ENCODE peak calls at places on chromosomes 2 and 18, in four cellular contexts. Y is WTC11, R is K562, K is HepG2. X is an unnamed sample.

GRCh38 chr2:2938481-2938880 is 439.1 kb downstream of the EIPR1 start:
- DNase-seq in R (no peak), Y (no peak), K (no peak), X (no peak)

GRCh38 chr2:109631741-109632140 is 17.6 kb downstream of the SOWAHC start:
- DNase-seq in K (no peak), Y (no peak), R (no peak), X (no peak)

GRCh38 chr2:145194671-145195070 is 674.8 kb upstream of the ZEB2 start:
- DNase-seq in R (no peak), Y (no peak), K (no peak), X (peak; percentile 45)

GRCh38 chr2:85577386-85578242 is at the start of gene VAMP8:
- DNase-seq in R (peak; percentile 74), K (peak; percentile 44), Y (peak; percentile 84), X (no peak)

GRCh38 chr2:218516614-218517013 is 51.5 kb downstream of the USP37 start:
- DNase-seq in Y (no peak), R (peak; percentile 31), K (peak; percentile 36), X (peak; percentile 11)

GRCh38 chr2:237754849-237755248 is 43.7 kb upstream of the RBM44 start:
- DNase-seq in K (no peak), R (no peak), Y (no peak), X (no peak)

GRCh38 chr2:42916394-42916793 is 124.0 kb upstream of the HAAO start:
- DNase-seq in K (no peak), Y (no peak), R (no peak), X (no peak)

GRCh38 chr18:33669589-33669988 is 91.6 kb downstream of the ASXL3 start:
- DNase-seq in Y (no peak), R (no peak), K (no peak), X (peak; percentile 26)

GRCh38 chr2:9000442-9000841 is 3.0 kb downstream of the MBOAT2 start:
- DNase-seq in Y (no peak), R (no peak), K (no peak), X (no peak)

GRCh38 chr2:172248381-172249173 is 145.9 kb upstream of the DLX2 start:
- DNase-seq in K (no peak), R (no peak), Y (no peak), X (no peak)

GRCh38 chr2:219344756-219345458 is 12.4 kb upstream of the RESP18 start:
- DNase-seq in R (no peak), K (no peak), Y (no peak), X (no peak)

GRCh38 chr2:237407734-237408133 is 6.2 kb downstream of the COL6A3 start:
- DNase-seq in K (no peak), R (no peak), Y (no peak), X (no peak)

GRCh38 chr18:7980136-7980535 is 413.0 kb downstream of the PTPRM start:
- DNase-seq in R (peak; percentile 19), K (peak; percentile 5), Y (peak; percentile 31), X (no peak)

GRCh38 chr2:165874445-165875039 is 79.0 kb downstream of the TTC21B start:
- DNase-seq in K (peak; percentile 72), Y (no peak), R (peak; percentile 36), X (peak; percentile 48)

GRCh38 chr2:3534251-3534814 is 15.0 kb upstream of the ADI1 start:
- DNase-seq in R (no peak), K (no peak), Y (no peak), X (no peak)

GRCh38 chr18:5872886-5873285 is 22.4 kb downstream of the TMEM200C start:
- DNase-seq in Y (no peak), K (no peak), R (no peak), X (no peak)

GRCh38 chr2:200353125-200353524 is 46.6 kb downstream of the SPATS2L start:
- DNase-seq in K (no peak), Y (no peak), R (no peak), X (no peak)

GRCh38 chr2:83584674-83585073 is 874.4 kb downstream of the SUCLG1 start:
- DNase-seq in K (no peak), Y (no peak), R (peak; percentile 5), X (no peak)

GRCh38 chr2:171247741-171248140 is 87.0 kb upstream of the TLK1 start:
- DNase-seq in R (no peak), K (no peak), Y (no peak), X (no peak)

GRCh38 chr2:238143239-238143951 is 4.9 kb downstream of the KLHL30 start:
- DNase-seq in Y (no peak), R (no peak), K (no peak), X (no peak)

GRCh38 chr18:9750606-9751304 is 42.7 kb downstream of the RAB31 start:
- DNase-seq in K (no peak), Y (no peak), R (no peak), X (no peak)

GRCh38 chr2:188598551-188598950 is 306.9 kb downstream of the GULP1 start:
- DNase-seq in Y (no peak), R (no peak), K (peak; percentile 51), X (no peak)

GRCh38 chr2:70141754-70142589 is 48.8 kb downstream of the C2orf42 start:
- DNase-seq in Y (peak; percentile 77), R (peak; percentile 81), K (peak; percentile 67), X (no peak)

GRCh38 chr2:217943379-217944321 is 59.1 kb downstream of the TNS1 start:
- DNase-seq in Y (peak; percentile 81), K (peak; percentile 71), R (peak; percentile 74), X (peak; percentile 83)

GRCh38 chr18:34131008-34131407 is 93.7 kb downstream of the NOL4 start:
- DNase-seq in Y (no peak), R (no peak), K (no peak), X (no peak)

GRCh38 chr2:218289639-218290315 is 2.5 kb downstream of the TMBIM1 start:
- DNase-seq in Y (no peak), R (no peak), K (peak; percentile 63), X (no peak)

GRCh38 chr2:183996825-183997823 is 601.2 kb upstream of the ZNF804A start:
- DNase-seq in R (no peak), K (no peak), Y (no peak), X (no peak)

GRCh38 chr2:20675701-20676352 is 8.9 kb downstream of the GDF7 start:
- DNase-seq in K (peak; percentile 78), R (no peak), Y (peak; percentile 60), X (no peak)

GRCh38 chr2:191321861-191322662 is 76.9 kb downstream of the MYO1B start:
- DNase-seq in Y (peak; percentile 71), R (no peak), K (no peak), X (peak; percentile 45)

GRCh38 chr2:31384351-31384750 is 30.2 kb downstream of the XDH start:
- DNase-seq in Y (no peak), R (no peak), K (no peak), X (no peak)

GRCh38 chr2:160225722-160226121 is 25.6 kb upstream of the ITGB6 start:
- DNase-seq in R (no peak), K (no peak), Y (no peak), X (no peak)

GRCh38 chr18:3037423-3037915 is 24.5 kb upstream of the LPIN2 start:
- DNase-seq in Y (no peak), R (peak; percentile 73), K (peak; percentile 98), X (no peak)

GRCh38 chr18:22830511-22830910 is 102.6 kb upstream of the RBBP8 start:
- DNase-seq in K (no peak), Y (no peak), R (no peak), X (no peak)

GRCh38 chr18:22829781-22830180 is 103.3 kb upstream of the RBBP8 start:
- DNase-seq in K (no peak), Y (no peak), R (no peak), X (no peak)

GRCh38 chr18:22827741-22828140 is 105.4 kb upstream of the RBBP8 start:
- DNase-seq in K (no peak), Y (no peak), R (no peak), X (no peak)

GRCh38 chr18:22828171-22828570 is 105.0 kb upstream of the RBBP8 start:
- DNase-seq in Y (no peak), R (no peak), K (no peak), X (no peak)

GRCh38 chr18:22831441-22831904 is 101.7 kb upstream of the RBBP8 start:
- DNase-seq in Y (no peak), R (no peak), K (peak; percentile 36), X (no peak)
- TF ChIP-seq ELF4 in Y (no peak), R (no peak), K (no peak), X (no peak)

GRCh38 chr18:27649621-27650020 is 464.5 kb upstream of the CHST9 start:
- DNase-seq in R (no peak), K (no peak), Y (no peak), X (no peak)

GRCh38 chr18:27645929-27646328 is 460.8 kb upstream of the CHST9 start:
- DNase-seq in Y (no peak), R (no peak), K (no peak), X (no peak)
- TF ChIP-seq ELF4 in Y (no peak), R (no peak), K (no peak), X (no peak)

DNA sequence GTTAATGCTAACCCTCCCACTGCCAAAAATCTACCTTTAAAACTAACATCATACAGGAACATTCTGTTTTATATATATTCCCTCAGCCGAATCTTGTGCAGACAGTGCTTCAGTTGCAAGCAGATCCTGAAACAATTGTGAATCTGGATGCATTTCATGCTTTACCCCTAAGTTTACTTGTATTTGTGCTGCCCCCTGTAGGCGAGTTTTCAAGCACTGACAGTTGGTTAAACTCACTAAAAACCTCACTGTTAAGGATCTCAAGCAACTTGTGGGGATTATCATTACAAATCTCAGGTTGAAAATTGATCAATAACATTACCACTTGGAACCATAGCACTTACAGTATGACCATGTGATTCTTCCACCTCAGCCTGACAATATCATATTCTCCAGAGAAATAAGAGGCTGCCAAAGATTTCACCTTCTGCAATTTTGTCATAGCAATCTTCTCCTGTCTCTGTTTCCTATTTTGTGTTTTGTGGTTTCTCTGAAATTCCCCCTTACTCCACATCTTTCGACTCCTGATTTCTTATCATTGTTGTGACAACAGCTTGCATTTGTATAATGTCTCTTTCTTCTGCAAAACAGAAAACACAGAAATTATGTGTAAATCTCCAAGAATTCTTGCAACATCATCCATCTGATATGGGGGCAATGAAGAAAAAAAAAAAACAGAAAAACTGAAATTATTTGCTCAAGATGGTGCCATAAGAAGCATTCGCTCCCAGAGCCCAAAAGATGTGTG is 354.6 kb upstream of the SETBP1 start:
- DNase-seq in Y (peak; percentile 81), R (no peak), K (no peak), X (peak; percentile 4)
- TF ChIP-seq ELF4 in Y (no peak), R (no peak), K (no peak), X (no peak)

DNA sequence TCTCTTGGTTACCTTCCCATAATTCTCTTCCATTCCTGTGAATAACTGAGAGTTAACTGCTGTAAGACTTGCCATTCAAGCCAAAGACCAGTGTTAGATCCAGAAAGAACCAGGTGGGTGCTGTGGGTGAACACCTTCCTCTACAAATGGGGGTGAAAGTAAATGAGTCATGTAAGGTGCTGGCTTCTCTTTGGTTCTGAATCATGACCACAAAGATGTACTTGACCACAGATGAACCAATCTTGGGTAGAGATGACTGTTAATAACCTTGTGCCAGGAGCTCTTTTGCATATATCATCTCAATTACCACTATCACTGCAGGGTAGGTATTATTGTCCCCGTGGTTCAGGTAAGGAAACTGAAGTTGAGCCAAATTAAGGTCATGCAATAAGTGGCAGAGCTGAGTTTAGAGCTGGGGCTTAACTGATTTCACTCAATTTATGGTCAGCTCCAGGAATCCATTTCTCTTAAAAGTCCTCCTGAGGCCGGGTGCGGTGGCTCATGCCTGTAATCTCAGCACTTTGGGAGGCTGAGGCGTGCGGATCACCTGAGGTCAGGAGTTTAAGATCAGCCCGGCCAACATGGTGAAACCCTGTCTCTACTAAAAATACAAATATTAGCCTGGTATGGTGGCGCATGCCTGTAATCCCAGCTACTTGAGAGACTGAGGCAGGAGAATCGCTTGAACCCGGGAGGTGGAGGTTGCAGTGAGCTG is 244.9 kb upstream of the CXCR4 start:
- DNase-seq in K (no peak), R (no peak), Y (no peak), X (no peak)
- TF ChIP-seq ELF4 in K (no peak), R (no peak), Y (no peak), X (no peak)

GRCh38 chr2:241997017-241997416 is 127.5 kb downstream of the RTP5 start:
- DNase-seq in R (no peak), Y (no peak), K (no peak), X (no peak)
- TF ChIP-seq ELF4 in R (no peak), Y (no peak), K (no peak), X (no peak)

X was measured in HEK293T.